ENCODE peak calls at places on chromosomes 1 and 21, in six cellular contexts. One of them, this sample, is unnamed.
A peak's percentile ranks its signal among the peaks of the same experiment; 100 is the strongest.

GRCh38 chr1:184843732-184844495 is 89.3 kb upstream of the EDEM3 start:
- DNase-seq in endothelial cell: no peak
- DNase-seq in GOT3: no peak
- DNase-seq in stimulated activated naive B cell treated with anti-CD40 and anti-IgM and Interleukin-4, amounts not matched to agents 10 μg/mL and 1 μg/mL and 100 μg/mL, for 72 hours: no peak
- DNase-seq in endothelial cell of umbilical vein: no peak
- DNase-seq in T-helper 9 cell: peak; percentile 65
- DNase-seq in this sample: no peak

GRCh38 chr21:26471116-26471505 is 102.0 kb downstream of the CYYR1 start:
- DNase-seq in T-helper 9 cell: no peak
- DNase-seq in endothelial cell: no peak
- DNase-seq in stimulated activated naive B cell treated with anti-CD40 and anti-IgM and Interleukin-4, amounts not matched to agents 10 μg/mL and 1 μg/mL and 100 μg/mL, for 72 hours: no peak
- DNase-seq in GOT3: no peak
- DNase-seq in endothelial cell of umbilical vein: no peak
- DNase-seq in this sample: no peak

GRCh38 chr1:24186993-24187790 is at the start of gene IFNLR1:
- DNase-seq in endothelial cell of umbilical vein: no peak
- DNase-seq in T-helper 9 cell: peak; percentile 58
- DNase-seq in stimulated activated naive B cell treated with anti-CD40 and anti-IgM and Interleukin-4, amounts not matched to agents 10 μg/mL and 1 μg/mL and 100 μg/mL, for 72 hours: peak; percentile 75
- DNase-seq in endothelial cell: peak; percentile 44
- DNase-seq in GOT3: no peak
- DNase-seq in this sample: peak; percentile 69

GRCh38 chr1:156948708-156949107 is 28.3 kb downstream of the LRRC71 start:
- DNase-seq in T-helper 9 cell: no peak
- DNase-seq in GOT3: no peak
- DNase-seq in endothelial cell: no peak
- DNase-seq in stimulated activated naive B cell treated with anti-CD40 and anti-IgM and Interleukin-4, amounts not matched to agents 10 μg/mL and 1 μg/mL and 100 μg/mL, for 72 hours: no peak
- DNase-seq in endothelial cell of umbilical vein: no peak
- DNase-seq in this sample: no peak

GRCh38 chr21:46543306-46543705 is 61.6 kb downstream of the S100B start:
- DNase-seq in GOT3: no peak
- DNase-seq in endothelial cell of umbilical vein: no peak
- DNase-seq in T-helper 9 cell: no peak
- DNase-seq in endothelial cell: no peak
- DNase-seq in stimulated activated naive B cell treated with anti-CD40 and anti-IgM and Interleukin-4, amounts not matched to agents 10 μg/mL and 1 μg/mL and 100 μg/mL, for 72 hours: no peak
- DNase-seq in this sample: no peak

GRCh38 chr1:236623371-236624166 is 19.3 kb upstream of the HEATR1 start:
- DNase-seq in endothelial cell: no peak
- DNase-seq in stimulated activated naive B cell treated with anti-CD40 and anti-IgM and Interleukin-4, amounts not matched to agents 10 μg/mL and 1 μg/mL and 100 μg/mL, for 72 hours: no peak
- DNase-seq in T-helper 9 cell: no peak
- DNase-seq in endothelial cell of umbilical vein: peak; percentile 62
- DNase-seq in GOT3: no peak
- DNase-seq in this sample: no peak

GRCh38 chr1:108845991-108846390 is 10.9 kb downstream of the AKNAD1 start:
- DNase-seq in GOT3: no peak
- DNase-seq in endothelial cell: no peak
- DNase-seq in endothelial cell of umbilical vein: no peak
- DNase-seq in stimulated activated naive B cell treated with anti-CD40 and anti-IgM and Interleukin-4, amounts not matched to agents 10 μg/mL and 1 μg/mL and 100 μg/mL, for 72 hours: no peak
- DNase-seq in T-helper 9 cell: no peak
- DNase-seq in this sample: peak; percentile 55

GRCh38 chr1:18285533-18285924 is 177.9 kb downstream of the IGSF21 start:
- DNase-seq in endothelial cell of umbilical vein: no peak
- DNase-seq in T-helper 9 cell: no peak
- DNase-seq in endothelial cell: no peak
- DNase-seq in stimulated activated naive B cell treated with anti-CD40 and anti-IgM and Interleukin-4, amounts not matched to agents 10 μg/mL and 1 μg/mL and 100 μg/mL, for 72 hours: no peak
- DNase-seq in GOT3: no peak
- DNase-seq in this sample: no peak

GRCh38 chr1:243433737-243434370 is 178.0 kb downstream of the SDCCAG8 start:
- DNase-seq in endothelial cell of umbilical vein: no peak
- DNase-seq in endothelial cell: no peak
- DNase-seq in GOT3: no peak
- DNase-seq in stimulated activated naive B cell treated with anti-CD40 and anti-IgM and Interleukin-4, amounts not matched to agents 10 μg/mL and 1 μg/mL and 100 μg/mL, for 72 hours: no peak
- DNase-seq in T-helper 9 cell: no peak
- DNase-seq in this sample: no peak

GRCh38 chr1:154937051-154937987 is 800 bp upstream of the PMVK start:
- DNase-seq in endothelial cell: peak; percentile 81
- DNase-seq in stimulated activated naive B cell treated with anti-CD40 and anti-IgM and Interleukin-4, amounts not matched to agents 10 μg/mL and 1 μg/mL and 100 μg/mL, for 72 hours: peak; percentile 85
- DNase-seq in GOT3: peak; percentile 85
- DNase-seq in endothelial cell of umbilical vein: peak; percentile 96
- DNase-seq in T-helper 9 cell: peak; percentile 89
- DNase-seq in this sample: peak; percentile 92

GRCh38 chr1:1431006-1431844 is 4.3 kb upstream of the VWA1 start:
- DNase-seq in endothelial cell of umbilical vein: no peak
- DNase-seq in T-helper 9 cell: no peak
- DNase-seq in endothelial cell: no peak
- DNase-seq in stimulated activated naive B cell treated with anti-CD40 and anti-IgM and Interleukin-4, amounts not matched to agents 10 μg/mL and 1 μg/mL and 100 μg/mL, for 72 hours: no peak
- DNase-seq in GOT3: no peak
- DNase-seq in this sample: no peak

GRCh38 chr21:32771134-32771523 is 426 bp downstream of the PAXBP1 start:
- DNase-seq in endothelial cell: peak; percentile 67
- DNase-seq in T-helper 9 cell: peak; percentile 40
- DNase-seq in stimulated activated naive B cell treated with anti-CD40 and anti-IgM and Interleukin-4, amounts not matched to agents 10 μg/mL and 1 μg/mL and 100 μg/mL, for 72 hours: peak; percentile 52
- DNase-seq in endothelial cell of umbilical vein: no peak
- DNase-seq in GOT3: no peak
- DNase-seq in this sample: peak; percentile 62

GRCh38 chr1:175317309-175317708 is 124.7 kb upstream of the KIAA0040 start:
- DNase-seq in GOT3: no peak
- DNase-seq in T-helper 9 cell: peak; percentile 10
- DNase-seq in stimulated activated naive B cell treated with anti-CD40 and anti-IgM and Interleukin-4, amounts not matched to agents 10 μg/mL and 1 μg/mL and 100 μg/mL, for 72 hours: no peak
- DNase-seq in endothelial cell: peak; percentile 34
- DNase-seq in endothelial cell of umbilical vein: no peak
- DNase-seq in this sample: no peak

GRCh38 chr1:17119744-17120482 is 662 bp upstream of the PADI2 start:
- DNase-seq in endothelial cell of umbilical vein: no peak
- DNase-seq in stimulated activated naive B cell treated with anti-CD40 and anti-IgM and Interleukin-4, amounts not matched to agents 10 μg/mL and 1 μg/mL and 100 μg/mL, for 72 hours: peak; percentile 73
- DNase-seq in GOT3: no peak
- DNase-seq in endothelial cell: no peak
- DNase-seq in T-helper 9 cell: no peak
- DNase-seq in this sample: no peak

GRCh38 chr1:85240174-85240601 is 19.3 kb downstream of the C1orf52 start:
- DNase-seq in endothelial cell of umbilical vein: no peak
- DNase-seq in endothelial cell: no peak
- DNase-seq in stimulated activated naive B cell treated with anti-CD40 and anti-IgM and Interleukin-4, amounts not matched to agents 10 μg/mL and 1 μg/mL and 100 μg/mL, for 72 hours: no peak
- DNase-seq in T-helper 9 cell: no peak
- DNase-seq in GOT3: no peak
- DNase-seq in this sample: no peak

GRCh38 chr1:156709743-156710489 is 4.5 kb upstream of the CRABP2 start:
- DNase-seq in endothelial cell: no peak
- DNase-seq in GOT3: no peak
- DNase-seq in endothelial cell of umbilical vein: peak; percentile 52
- DNase-seq in stimulated activated naive B cell treated with anti-CD40 and anti-IgM and Interleukin-4, amounts not matched to agents 10 μg/mL and 1 μg/mL and 100 μg/mL, for 72 hours: no peak
- DNase-seq in T-helper 9 cell: no peak
- DNase-seq in this sample: peak; percentile 83

GRCh38 chr1:5915587-5916571 is 76.3 kb downstream of the NPHP4 start:
- DNase-seq in stimulated activated naive B cell treated with anti-CD40 and anti-IgM and Interleukin-4, amounts not matched to agents 10 μg/mL and 1 μg/mL and 100 μg/mL, for 72 hours: no peak
- DNase-seq in GOT3: no peak
- DNase-seq in T-helper 9 cell: no peak
- DNase-seq in endothelial cell of umbilical vein: peak; percentile 40
- DNase-seq in endothelial cell: no peak
- DNase-seq in this sample: peak; percentile 41

GRCh38 chr1:200139661-200140250 is 112.2 kb downstream of the NR5A2 start:
- DNase-seq in stimulated activated naive B cell treated with anti-CD40 and anti-IgM and Interleukin-4, amounts not matched to agents 10 μg/mL and 1 μg/mL and 100 μg/mL, for 72 hours: no peak
- DNase-seq in T-helper 9 cell: no peak
- DNase-seq in endothelial cell of umbilical vein: peak; percentile 67
- DNase-seq in endothelial cell: peak; percentile 28
- DNase-seq in GOT3: no peak
- DNase-seq in this sample: no peak

GRCh38 chr1:22753396-22754083 is 42.9 kb downstream of the EPHB2 start:
- DNase-seq in endothelial cell of umbilical vein: no peak
- DNase-seq in stimulated activated naive B cell treated with anti-CD40 and anti-IgM and Interleukin-4, amounts not matched to agents 10 μg/mL and 1 μg/mL and 100 μg/mL, for 72 hours: no peak
- DNase-seq in T-helper 9 cell: no peak
- DNase-seq in GOT3: no peak
- DNase-seq in endothelial cell: no peak
- DNase-seq in this sample: no peak

GRCh38 chr1:6491480-6491962 is at the start of gene PLEKHG5:
- DNase-seq in endothelial cell: no peak
- DNase-seq in endothelial cell of umbilical vein: peak; percentile 81
- DNase-seq in stimulated activated naive B cell treated with anti-CD40 and anti-IgM and Interleukin-4, amounts not matched to agents 10 μg/mL and 1 μg/mL and 100 μg/mL, for 72 hours: no peak
- DNase-seq in T-helper 9 cell: no peak
- DNase-seq in GOT3: peak; percentile 46
- DNase-seq in this sample: no peak

GRCh38 chr1:21064057-21064456 is 112.6 kb downstream of the EIF4G3 start:
- DNase-seq in T-helper 9 cell: no peak
- DNase-seq in endothelial cell: no peak
- DNase-seq in GOT3: no peak
- DNase-seq in endothelial cell of umbilical vein: no peak
- DNase-seq in stimulated activated naive B cell treated with anti-CD40 and anti-IgM and Interleukin-4, amounts not matched to agents 10 μg/mL and 1 μg/mL and 100 μg/mL, for 72 hours: no peak
- DNase-seq in this sample: no peak

GRCh38 chr1:172845371-172845770 is 186.5 kb downstream of the FASLG start:
- DNase-seq in endothelial cell: no peak
- DNase-seq in T-helper 9 cell: peak; percentile 22
- DNase-seq in endothelial cell of umbilical vein: no peak
- DNase-seq in stimulated activated naive B cell treated with anti-CD40 and anti-IgM and Interleukin-4, amounts not matched to agents 10 μg/mL and 1 μg/mL and 100 μg/mL, for 72 hours: peak; percentile 36
- DNase-seq in GOT3: no peak
- DNase-seq in this sample: no peak

GRCh38 chr21:42097860-42098259 is 26.7 kb downstream of the UMODL1 start:
- DNase-seq in endothelial cell: peak; percentile 25
- DNase-seq in stimulated activated naive B cell treated with anti-CD40 and anti-IgM and Interleukin-4, amounts not matched to agents 10 μg/mL and 1 μg/mL and 100 μg/mL, for 72 hours: no peak
- DNase-seq in GOT3: peak; percentile 67
- DNase-seq in endothelial cell of umbilical vein: peak; percentile 97
- DNase-seq in T-helper 9 cell: no peak
- DNase-seq in this sample: peak; percentile 77

GRCh38 chr1:10033359-10033845 is 644 bp downstream of the UBE4B start:
- DNase-seq in endothelial cell: peak; percentile 22
- DNase-seq in stimulated activated naive B cell treated with anti-CD40 and anti-IgM and Interleukin-4, amounts not matched to agents 10 μg/mL and 1 μg/mL and 100 μg/mL, for 72 hours: no peak
- DNase-seq in T-helper 9 cell: no peak
- DNase-seq in endothelial cell of umbilical vein: no peak
- DNase-seq in GOT3: no peak
- DNase-seq in this sample: peak; percentile 49

GRCh38 chr1:204617256-204618147 is 68.0 kb downstream of the LRRN2 start:
- DNase-seq in stimulated activated naive B cell treated with anti-CD40 and anti-IgM and Interleukin-4, amounts not matched to agents 10 μg/mL and 1 μg/mL and 100 μg/mL, for 72 hours: no peak
- DNase-seq in T-helper 9 cell: no peak
- DNase-seq in GOT3: no peak
- DNase-seq in endothelial cell of umbilical vein: no peak
- DNase-seq in endothelial cell: no peak
- DNase-seq in this sample: no peak

GRCh38 chr1:165888552-165888920 is 61.1 kb downstream of the UCK2 start:
- DNase-seq in endothelial cell: no peak
- DNase-seq in stimulated activated naive B cell treated with anti-CD40 and anti-IgM and Interleukin-4, amounts not matched to agents 10 μg/mL and 1 μg/mL and 100 μg/mL, for 72 hours: no peak
- DNase-seq in GOT3: no peak
- DNase-seq in T-helper 9 cell: no peak
- DNase-seq in endothelial cell of umbilical vein: no peak
- DNase-seq in this sample: no peak

GRCh38 chr1:151516031-151516511 is 4.9 kb downstream of the CGN start:
- DNase-seq in T-helper 9 cell: no peak
- DNase-seq in stimulated activated naive B cell treated with anti-CD40 and anti-IgM and Interleukin-4, amounts not matched to agents 10 μg/mL and 1 μg/mL and 100 μg/mL, for 72 hours: no peak
- DNase-seq in endothelial cell: no peak
- DNase-seq in GOT3: no peak
- DNase-seq in endothelial cell of umbilical vein: no peak
- DNase-seq in this sample: no peak

This sample was measured in ureter.